ENCODE peak calls at places on chromosomes 6 and 20, in ten cellular contexts. D, Z, U, N, B, E, T, K, A and F are unnamed samples.

GRCh38 chr6:1601616-1602355 is 7.9 kb upstream of the FOXC1 start:
- DNase-seq in D (no peak), Z (no peak), U (no peak), N (no peak), B (no peak), E (no peak), T (no peak), K (no peak), A (peak), F (no peak)

GRCh38 chr6:18323935-18324707 is 59.8 kb upstream of the DEK start:
- DNase-seq in D (no peak), Z (no peak), U (peak), N (no peak), B (no peak), E (no peak), T (peak), K (no peak), A (peak), F (no peak)

GRCh38 chr20:44836596-44837120 is 26.3 kb upstream of the RIMS4 start:
- DNase-seq in D (no peak), Z (no peak), U (no peak), N (no peak), B (no peak), E (no peak), T (no peak), K (no peak), A (no peak), F (no peak)

GRCh38 chr6:6749791-6750434 is 161.4 kb downstream of the LY86 start:
- DNase-seq in D (no peak), Z (peak), U (peak), N (peak), B (peak), E (peak), T (no peak), K (no peak), A (peak), F (no peak)

GRCh38 chr6:40586800-40587201 is 363 bp downstream of the LRFN2 start:
- DNase-seq in D (no peak), Z (no peak), U (no peak), N (no peak), B (peak), E (no peak), T (no peak), K (no peak), A (no peak), F (peak)

GRCh38 chr6:17962436-17963031 is 24.9 kb downstream of the KIF13A start:
- DNase-seq in D (no peak), Z (no peak), U (no peak), N (peak), B (no peak), E (no peak), T (no peak), K (no peak), A (peak), F (no peak)

GRCh38 chr6:21842875-21843274 is 249.3 kb downstream of the SOX4 start:
- DNase-seq in D (no peak), Z (no peak), U (no peak), N (no peak), B (no peak), E (no peak), T (peak), K (no peak), A (no peak), F (no peak)

GRCh38 chr6:148513145-148514071 is 170.8 kb downstream of the SASH1 start:
- DNase-seq in D (no peak), Z (no peak), U (no peak), N (no peak), B (no peak), E (no peak), T (no peak), K (no peak), A (peak), F (no peak)

GRCh38 chr6:52300489-52300931 is 16.0 kb upstream of the MCM3 start:
- DNase-seq in D (no peak), Z (no peak), U (no peak), N (no peak), B (no peak), E (no peak), T (no peak), K (no peak), A (no peak), F (no peak)

GRCh38 chr20:53227523-53227922 is 255.4 kb downstream of the TSHZ2 start:
- DNase-seq in D (no peak), Z (no peak), U (no peak), N (no peak), B (no peak), E (no peak), T (no peak), K (no peak), A (no peak), F (no peak)

GRCh38 chr20:50027611-50028105 is 44.9 kb downstream of the SNAI1 start:
- DNase-seq in D (no peak), Z (no peak), U (no peak), N (peak), B (no peak), E (peak), T (no peak), K (no peak), A (peak), F (no peak)

GRCh38 chr6:64932486-64932885 is 774.5 kb downstream of the EYS start:
- DNase-seq in D (no peak), Z (no peak), U (no peak), N (no peak), B (no peak), E (no peak), T (no peak), K (no peak), A (no peak), F (no peak)

GRCh38 chr20:39986231-39986904 is 702.7 kb downstream of the MAFB start:
- DNase-seq in D (no peak), Z (no peak), U (no peak), N (peak), B (no peak), E (no peak), T (peak), K (no peak), A (no peak), F (no peak)

GRCh38 chr6:127100510-127101140 is 17.8 kb upstream of the RSPO3 start:
- DNase-seq in D (no peak), Z (no peak), U (no peak), N (no peak), B (no peak), E (no peak), T (no peak), K (no peak), A (peak), F (no peak)

GRCh38 chr6:163318071-163318786 is 96.3 kb upstream of the QKI start:
- DNase-seq in D (no peak), Z (no peak), U (no peak), N (no peak), B (no peak), E (no peak), T (no peak), K (no peak), A (no peak), F (no peak)

GRCh38 chr20:58208944-58209343 is 19.5 kb downstream of the ANKRD60 start:
- DNase-seq in D (no peak), Z (no peak), U (no peak), N (no peak), B (no peak), E (no peak), T (no peak), K (no peak), A (no peak), F (no peak)

GRCh38 chr20:24672886-24673677 is 203.7 kb downstream of the SYNDIG1 start:
- DNase-seq in D (no peak), Z (no peak), U (no peak), N (peak), B (no peak), E (no peak), T (no peak), K (no peak), A (peak), F (no peak)